ENCODE peak calls at places on chromosomes 3 and 15, in nine cellular contexts. One of them, this sample, is unnamed.

GRCh38 chr3:51967384-51968174 is at the start of gene PCBP4:
- DNase-seq in neural progenitor cell: peak
- DNase-seq in PC-3: peak
- DNase-seq in fibroblast of lung: peak
- DNase-seq in DND-41: peak
- DNase-seq in HepG2: peak
- DNase-seq in H1: no peak
- DNase-seq in IMR-90: peak
- DNase-seq in neuronal stem cell: no peak
- DNase-seq in this sample: no peak

GRCh38 chr3:42456211-42456610 is 45.8 kb upstream of the LYZL4 start:
- DNase-seq in neural progenitor cell: no peak
- DNase-seq in PC-3: no peak
- DNase-seq in fibroblast of lung: no peak
- DNase-seq in DND-41: no peak
- DNase-seq in HepG2: no peak
- DNase-seq in H1: no peak
- DNase-seq in IMR-90: no peak
- DNase-seq in neuronal stem cell: no peak
- DNase-seq in this sample: no peak

GRCh38 chr15:100109486-100110035 is 232.2 kb downstream of the ADAMTS17 start:
- DNase-seq in neural progenitor cell: no peak
- DNase-seq in PC-3: no peak
- DNase-seq in fibroblast of lung: no peak
- DNase-seq in DND-41: no peak
- DNase-seq in HepG2: no peak
- DNase-seq in H1: no peak
- DNase-seq in IMR-90: no peak
- DNase-seq in neuronal stem cell: no peak
- DNase-seq in this sample: no peak

GRCh38 chr15:43293402-43293801 is 26.7 kb upstream of the TGM5 start:
- DNase-seq in neural progenitor cell: peak
- DNase-seq in PC-3: no peak
- DNase-seq in fibroblast of lung: no peak
- DNase-seq in DND-41: no peak
- DNase-seq in HepG2: peak
- DNase-seq in H1: peak
- DNase-seq in IMR-90: no peak
- DNase-seq in neuronal stem cell: no peak
- DNase-seq in this sample: no peak

GRCh38 chr3:33209357-33209756 is 9.3 kb downstream of the SUSD5 start:
- DNase-seq in neural progenitor cell: no peak
- DNase-seq in PC-3: no peak
- DNase-seq in fibroblast of lung: no peak
- DNase-seq in DND-41: no peak
- DNase-seq in HepG2: no peak
- DNase-seq in H1: no peak
- DNase-seq in IMR-90: no peak
- DNase-seq in neuronal stem cell: no peak
- DNase-seq in this sample: no peak

GRCh38 chr15:41935566-41936020 is 36.8 kb downstream of the EHD4 start:
- DNase-seq in neural progenitor cell: no peak
- DNase-seq in PC-3: peak
- DNase-seq in fibroblast of lung: no peak
- DNase-seq in DND-41: peak
- DNase-seq in HepG2: no peak
- DNase-seq in H1: no peak
- DNase-seq in IMR-90: no peak
- DNase-seq in neuronal stem cell: no peak
- DNase-seq in this sample: no peak

GRCh38 chr3:195039180-195039843 is 231.6 kb downstream of the XXYLT1 start:
- DNase-seq in neural progenitor cell: no peak
- DNase-seq in PC-3: no peak
- DNase-seq in fibroblast of lung: no peak
- DNase-seq in DND-41: no peak
- DNase-seq in HepG2: no peak
- DNase-seq in H1: no peak
- DNase-seq in IMR-90: no peak
- DNase-seq in neuronal stem cell: no peak
- DNase-seq in this sample: no peak

GRCh38 chr3:123147754-123148535 is 53.8 kb upstream of the SEC22A start:
- DNase-seq in neural progenitor cell: no peak
- DNase-seq in PC-3: no peak
- DNase-seq in fibroblast of lung: no peak
- DNase-seq in DND-41: no peak
- DNase-seq in HepG2: no peak
- DNase-seq in H1: no peak
- DNase-seq in IMR-90: no peak
- DNase-seq in neuronal stem cell: no peak
- DNase-seq in this sample: no peak

GRCh38 chr15:90871716-90872480 is 3.5 kb downstream of the FURIN start:
- DNase-seq in neural progenitor cell: peak
- DNase-seq in PC-3: no peak
- DNase-seq in fibroblast of lung: no peak
- DNase-seq in DND-41: no peak
- DNase-seq in HepG2: no peak
- DNase-seq in H1: no peak
- DNase-seq in IMR-90: no peak
- DNase-seq in neuronal stem cell: no peak
- DNase-seq in this sample: no peak

GRCh38 chr15:98421419-98422085 is 226.8 kb upstream of the IGF1R start:
- DNase-seq in neural progenitor cell: peak
- DNase-seq in PC-3: peak
- DNase-seq in fibroblast of lung: peak
- DNase-seq in DND-41: peak
- DNase-seq in HepG2: peak
- DNase-seq in H1: peak
- DNase-seq in IMR-90: peak
- DNase-seq in neuronal stem cell: peak
- DNase-seq in this sample: no peak
- H3K9ac ChIP-seq in neural progenitor cell: no peak
- H3K9ac ChIP-seq in PC-3: no peak
- H3K9ac ChIP-seq in fibroblast of lung: no peak
- H3K9ac ChIP-seq in DND-41: no peak
- H3K9ac ChIP-seq in HepG2: no peak
- H3K9ac ChIP-seq in H1: no peak
- H3K9ac ChIP-seq in IMR-90: no peak
- H3K9ac ChIP-seq in neuronal stem cell: peak
- H3K9ac ChIP-seq in this sample: no peak

DNA sequence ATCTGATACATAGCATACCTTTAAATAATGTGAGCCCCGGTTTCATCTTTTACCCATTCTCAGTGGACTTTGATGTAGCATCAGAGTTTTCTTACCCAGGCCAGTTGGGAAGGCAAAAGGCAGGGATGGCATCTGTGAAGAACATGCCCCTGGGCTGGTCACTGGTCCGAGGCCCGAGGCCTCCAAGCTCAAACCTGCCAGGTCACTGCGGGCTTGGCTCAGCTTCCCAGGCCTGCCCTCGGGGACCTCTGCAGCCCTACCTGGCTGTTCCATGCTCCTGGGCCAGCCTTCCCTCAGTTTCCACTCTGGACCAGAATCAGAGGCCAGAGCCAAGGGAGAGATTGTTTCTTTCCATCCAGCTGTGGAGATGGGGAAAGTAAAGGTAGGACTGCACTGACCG is 26.9 kb downstream of the NR1I2 start:
- DNase-seq in neural progenitor cell: no peak
- DNase-seq in PC-3: no peak
- DNase-seq in fibroblast of lung: no peak
- DNase-seq in DND-41: no peak
- DNase-seq in HepG2: no peak
- DNase-seq in H1: no peak
- DNase-seq in IMR-90: no peak
- DNase-seq in neuronal stem cell: no peak
- DNase-seq in this sample: no peak
- H3K9ac ChIP-seq in neural progenitor cell: no peak
- H3K9ac ChIP-seq in PC-3: no peak
- H3K9ac ChIP-seq in fibroblast of lung: no peak
- H3K9ac ChIP-seq in DND-41: no peak
- H3K9ac ChIP-seq in HepG2: no peak
- H3K9ac ChIP-seq in H1: no peak
- H3K9ac ChIP-seq in IMR-90: no peak
- H3K9ac ChIP-seq in neuronal stem cell: no peak
- H3K9ac ChIP-seq in this sample: no peak

GRCh38 chr3:66751842-66752241 is 246.3 kb upstream of the KBTBD8 start:
- DNase-seq in neural progenitor cell: no peak
- DNase-seq in PC-3: no peak
- DNase-seq in fibroblast of lung: no peak
- DNase-seq in DND-41: no peak
- DNase-seq in HepG2: no peak
- DNase-seq in H1: no peak
- DNase-seq in IMR-90: no peak
- DNase-seq in neuronal stem cell: no peak
- DNase-seq in this sample: no peak
- H3K9ac ChIP-seq in neural progenitor cell: no peak
- H3K9ac ChIP-seq in PC-3: no peak
- H3K9ac ChIP-seq in fibroblast of lung: no peak
- H3K9ac ChIP-seq in DND-41: no peak
- H3K9ac ChIP-seq in HepG2: no peak
- H3K9ac ChIP-seq in H1: no peak
- H3K9ac ChIP-seq in IMR-90: no peak
- H3K9ac ChIP-seq in neuronal stem cell: no peak
- H3K9ac ChIP-seq in this sample: no peak

DNA sequence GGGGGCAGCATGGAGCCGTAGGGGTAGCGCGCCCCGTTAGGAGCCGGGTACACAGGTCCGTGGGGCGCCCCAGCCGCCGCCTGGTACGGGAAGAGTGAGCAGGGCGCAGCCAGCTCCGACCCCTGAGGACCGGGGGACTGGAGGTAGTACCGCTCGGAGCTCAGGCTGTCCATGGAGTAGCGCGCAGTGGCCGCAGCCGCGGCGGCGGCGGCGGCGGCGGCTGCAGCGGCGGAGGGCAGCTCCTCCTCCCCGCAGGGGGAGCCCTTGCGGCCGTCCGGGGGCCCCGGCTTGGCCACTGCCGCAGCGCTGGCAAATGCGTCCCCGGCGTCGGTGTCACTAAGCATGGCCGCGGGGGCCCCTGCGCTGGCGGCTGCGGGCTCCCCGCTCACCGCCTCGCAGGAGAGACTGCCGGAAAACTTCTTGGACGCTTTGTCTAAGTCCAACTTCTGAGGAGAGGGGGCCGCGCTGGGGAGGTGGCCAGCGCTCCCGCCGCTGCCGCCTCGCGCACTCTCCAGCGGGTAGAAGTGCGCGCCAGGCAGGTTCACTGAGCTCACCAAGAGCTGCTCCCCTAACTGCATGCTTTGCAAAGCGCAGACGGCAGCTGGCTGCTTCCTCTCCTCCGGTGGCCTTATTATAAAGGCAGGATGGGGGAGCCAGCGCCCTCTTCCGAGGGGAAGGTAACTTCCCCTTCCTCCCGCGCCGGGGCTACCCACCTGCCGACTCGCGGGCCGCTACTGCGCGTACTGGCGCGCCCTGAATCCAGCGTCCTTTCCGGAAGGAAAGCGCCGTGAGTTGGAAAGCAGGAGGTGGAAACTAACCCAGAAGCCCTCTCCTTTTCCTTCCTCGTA is at the start of gene EOMES:
- DNase-seq in neural progenitor cell: peak
- DNase-seq in PC-3: peak
- DNase-seq in fibroblast of lung: peak
- DNase-seq in DND-41: peak
- DNase-seq in HepG2: peak
- DNase-seq in H1: no peak
- DNase-seq in IMR-90: no peak
- DNase-seq in neuronal stem cell: no peak
- DNase-seq in this sample: no peak
- H3K9ac ChIP-seq in neural progenitor cell: no peak
- H3K9ac ChIP-seq in PC-3: no peak
- H3K9ac ChIP-seq in fibroblast of lung: no peak
- H3K9ac ChIP-seq in DND-41: peak
- H3K9ac ChIP-seq in HepG2: no peak
- H3K9ac ChIP-seq in H1: no peak
- H3K9ac ChIP-seq in IMR-90: no peak
- H3K9ac ChIP-seq in neuronal stem cell: no peak
- H3K9ac ChIP-seq in this sample: no peak

DNA sequence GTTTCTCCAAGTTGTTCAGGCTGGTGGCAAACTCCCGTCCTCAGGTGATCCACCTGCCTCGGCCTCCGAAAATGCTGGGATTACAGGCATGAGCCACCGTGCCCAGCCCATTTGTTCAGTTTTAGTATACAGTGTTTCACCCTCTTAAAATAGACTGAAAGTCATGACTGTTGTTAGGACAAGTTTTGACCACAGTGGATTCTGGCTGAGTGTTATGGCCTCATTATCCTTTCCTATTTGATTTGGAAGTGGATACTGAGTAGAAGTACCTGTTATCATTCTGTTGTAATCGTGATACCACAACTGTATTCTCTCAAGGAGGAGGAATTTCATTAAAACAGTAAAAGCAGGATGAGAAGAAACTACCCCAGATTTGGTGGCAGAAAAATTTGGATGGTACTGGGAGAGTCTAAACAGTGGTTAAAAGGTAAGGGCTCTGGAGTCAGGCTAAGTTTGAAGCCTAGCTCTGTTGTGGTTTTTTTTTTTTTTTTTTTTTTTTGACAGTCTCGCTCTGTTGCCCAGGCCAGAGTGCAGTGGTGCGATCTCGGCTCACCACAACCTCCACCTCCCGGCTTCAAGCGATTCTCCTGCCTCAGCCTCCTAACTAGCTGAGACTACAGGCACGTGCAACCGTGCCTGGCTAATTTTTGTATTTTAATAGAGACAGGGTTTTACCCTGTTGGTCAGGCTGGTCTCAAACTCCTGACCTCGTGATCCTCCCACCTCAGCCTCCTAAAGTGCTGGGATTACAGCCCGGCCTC is 2.6 kb downstream of the MAP2K1 start:
- DNase-seq in neural progenitor cell: no peak
- DNase-seq in PC-3: no peak
- DNase-seq in fibroblast of lung: no peak
- DNase-seq in DND-41: peak
- DNase-seq in HepG2: no peak
- DNase-seq in H1: no peak
- DNase-seq in IMR-90: no peak
- DNase-seq in neuronal stem cell: no peak
- DNase-seq in this sample: no peak
- H3K9ac ChIP-seq in neural progenitor cell: no peak
- H3K9ac ChIP-seq in PC-3: peak
- H3K9ac ChIP-seq in fibroblast of lung: no peak
- H3K9ac ChIP-seq in DND-41: peak
- H3K9ac ChIP-seq in HepG2: no peak
- H3K9ac ChIP-seq in H1: no peak
- H3K9ac ChIP-seq in IMR-90: no peak
- H3K9ac ChIP-seq in neuronal stem cell: no peak
- H3K9ac ChIP-seq in this sample: no peak

GRCh38 chr15:74696398-74696729 is 540 bp upstream of the EDC3 start:
- DNase-seq in neural progenitor cell: no peak
- DNase-seq in PC-3: no peak
- DNase-seq in fibroblast of lung: no peak
- DNase-seq in DND-41: no peak
- DNase-seq in HepG2: no peak
- DNase-seq in H1: no peak
- DNase-seq in IMR-90: no peak
- DNase-seq in neuronal stem cell: no peak
- DNase-seq in this sample: no peak
- H3K9ac ChIP-seq in neural progenitor cell: peak
- H3K9ac ChIP-seq in PC-3: peak
- H3K9ac ChIP-seq in fibroblast of lung: peak
- H3K9ac ChIP-seq in DND-41: peak
- H3K9ac ChIP-seq in HepG2: peak
- H3K9ac ChIP-seq in H1: peak
- H3K9ac ChIP-seq in IMR-90: peak
- H3K9ac ChIP-seq in neuronal stem cell: peak
- H3K9ac ChIP-seq in this sample: peak